ENCODE peak calls at places on chromosome 19, in four cellular contexts. One of them, this sample, is unnamed.

GRCh38 chr19:35279374-35279773 is 3.0 kb upstream of the HAMP start:
- DNase-seq in SK-N-SH: no peak
- DNase-seq in heart left ventricle: no peak
- DNase-seq in tibial nerve: no peak
- DNase-seq in this sample: no peak

GRCh38 chr19:4043410-4043809 is 23.3 kb downstream of the ZBTB7A start:
- DNase-seq in SK-N-SH: no peak
- DNase-seq in heart left ventricle: no peak
- DNase-seq in tibial nerve: no peak
- DNase-seq in this sample: no peak

GRCh38 chr19:46815833-46816627 is 27.6 kb upstream of the SLC1A5 start:
- DNase-seq in SK-N-SH: no peak
- DNase-seq in heart left ventricle: no peak
- DNase-seq in tibial nerve: no peak
- DNase-seq in this sample: no peak

GRCh38 chr19:52941941-52942370 is 18.7 kb upstream of the ZNF888 start:
- DNase-seq in SK-N-SH: peak
- DNase-seq in heart left ventricle: no peak
- DNase-seq in tibial nerve: peak
- DNase-seq in this sample: peak

GRCh38 chr19:5232798-5233505 is 107.7 kb downstream of the PTPRS start:
- DNase-seq in SK-N-SH: no peak
- DNase-seq in heart left ventricle: no peak
- DNase-seq in tibial nerve: no peak
- DNase-seq in this sample: no peak

GRCh38 chr19:3073159-3073563 is 10.9 kb upstream of the TLE5 start:
- DNase-seq in SK-N-SH: peak
- DNase-seq in heart left ventricle: no peak
- DNase-seq in tibial nerve: no peak
- DNase-seq in this sample: peak

GRCh38 chr19:13042443-13043130 is 47.3 kb downstream of the NFIX start:
- DNase-seq in SK-N-SH: no peak
- DNase-seq in heart left ventricle: no peak
- DNase-seq in tibial nerve: no peak
- DNase-seq in this sample: peak

GRCh38 chr19:51103811-51104470 is 4.3 kb downstream of the CTU1 start:
- DNase-seq in SK-N-SH: no peak
- DNase-seq in heart left ventricle: no peak
- DNase-seq in tibial nerve: no peak
- DNase-seq in this sample: no peak

GRCh38 chr19:48006762-48007161 is 12.3 kb downstream of the ELSPBP1 start:
- DNase-seq in SK-N-SH: no peak
- DNase-seq in heart left ventricle: no peak
- DNase-seq in tibial nerve: no peak
- DNase-seq in this sample: no peak

GRCh38 chr19:1220452-1221037 is 15.0 kb downstream of the STK11 start:
- DNase-seq in SK-N-SH: peak
- DNase-seq in heart left ventricle: no peak
- DNase-seq in tibial nerve: no peak
- DNase-seq in this sample: no peak
- TF ChIP-seq CTCF in SK-N-SH: peak
- TF ChIP-seq CTCF in heart left ventricle: no peak
- TF ChIP-seq CTCF in tibial nerve: no peak
- TF ChIP-seq CTCF in this sample: no peak

DNA sequence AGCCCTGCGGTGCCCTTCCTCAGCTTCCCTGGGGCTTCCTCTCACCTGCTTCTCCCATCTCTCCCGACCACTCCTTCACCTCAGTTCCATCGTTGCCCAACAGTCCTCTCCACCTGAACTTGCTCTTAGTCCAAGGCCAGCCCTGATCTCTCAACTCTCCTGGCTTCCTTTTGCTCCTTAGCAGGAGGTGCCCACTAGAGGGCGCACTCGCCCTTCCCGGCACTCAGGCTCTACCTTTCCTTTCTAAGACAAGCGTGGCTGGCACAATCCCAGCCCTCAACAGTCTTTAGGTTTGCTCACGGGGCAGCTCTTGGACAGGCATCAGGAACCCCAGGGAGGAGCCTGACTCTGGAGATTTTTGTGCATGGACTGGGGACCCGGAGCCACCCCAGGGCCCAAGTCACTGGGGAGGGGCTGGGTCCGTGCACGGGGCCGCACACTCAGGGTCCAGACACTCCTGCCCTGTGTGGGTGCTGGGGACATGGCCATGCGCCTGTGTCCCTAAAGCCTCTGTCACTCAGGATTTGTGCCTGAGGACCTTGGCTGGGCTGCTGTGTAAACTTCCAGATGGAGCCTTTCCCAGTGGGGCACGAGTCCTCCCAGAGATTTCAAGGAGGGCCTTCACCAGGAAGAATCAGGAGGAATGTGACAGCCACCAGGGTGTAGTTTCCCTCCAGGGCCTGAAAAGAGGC is 12.1 kb upstream of the CEACAM8 start:
- DNase-seq in SK-N-SH: peak
- DNase-seq in heart left ventricle: peak
- DNase-seq in tibial nerve: no peak
- DNase-seq in this sample: peak
- TF ChIP-seq CTCF in SK-N-SH: peak
- TF ChIP-seq CTCF in heart left ventricle: peak
- TF ChIP-seq CTCF in tibial nerve: peak
- TF ChIP-seq CTCF in this sample: peak

GRCh38 chr19:33998302-33998701 is 174.0 kb upstream of the LSM14A start:
- DNase-seq in SK-N-SH: peak
- DNase-seq in heart left ventricle: no peak
- DNase-seq in tibial nerve: no peak
- DNase-seq in this sample: no peak

GRCh38 chr19:33998739-33999345 is 173.5 kb upstream of the LSM14A start:
- DNase-seq in SK-N-SH: peak
- DNase-seq in heart left ventricle: no peak
- DNase-seq in tibial nerve: no peak
- DNase-seq in this sample: peak

DNA sequence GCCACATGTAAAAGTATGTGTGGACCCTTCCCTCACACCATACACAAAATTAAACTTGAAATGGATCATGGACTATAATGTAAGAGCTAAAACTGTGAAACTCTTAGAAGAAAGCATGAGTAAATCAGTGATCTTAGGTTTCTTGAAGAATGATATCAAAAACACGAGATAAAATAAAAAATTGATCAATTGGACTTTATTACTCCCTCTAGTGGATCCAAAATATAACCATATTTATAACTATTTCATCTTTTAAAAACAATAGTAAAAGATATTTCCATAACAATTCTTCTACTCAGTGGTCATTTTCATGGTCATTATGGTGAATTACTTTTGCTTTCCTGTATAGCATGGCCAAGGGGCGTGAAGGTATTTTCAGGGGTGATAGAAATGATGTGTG is 174.6 kb upstream of the LSM14A start:
- DNase-seq in SK-N-SH: no peak
- DNase-seq in heart left ventricle: no peak
- DNase-seq in tibial nerve: no peak
- DNase-seq in this sample: no peak
- TF ChIP-seq CTCF in SK-N-SH: peak
- TF ChIP-seq CTCF in heart left ventricle: peak
- TF ChIP-seq CTCF in tibial nerve: no peak
- TF ChIP-seq CTCF in this sample: peak

DNA sequence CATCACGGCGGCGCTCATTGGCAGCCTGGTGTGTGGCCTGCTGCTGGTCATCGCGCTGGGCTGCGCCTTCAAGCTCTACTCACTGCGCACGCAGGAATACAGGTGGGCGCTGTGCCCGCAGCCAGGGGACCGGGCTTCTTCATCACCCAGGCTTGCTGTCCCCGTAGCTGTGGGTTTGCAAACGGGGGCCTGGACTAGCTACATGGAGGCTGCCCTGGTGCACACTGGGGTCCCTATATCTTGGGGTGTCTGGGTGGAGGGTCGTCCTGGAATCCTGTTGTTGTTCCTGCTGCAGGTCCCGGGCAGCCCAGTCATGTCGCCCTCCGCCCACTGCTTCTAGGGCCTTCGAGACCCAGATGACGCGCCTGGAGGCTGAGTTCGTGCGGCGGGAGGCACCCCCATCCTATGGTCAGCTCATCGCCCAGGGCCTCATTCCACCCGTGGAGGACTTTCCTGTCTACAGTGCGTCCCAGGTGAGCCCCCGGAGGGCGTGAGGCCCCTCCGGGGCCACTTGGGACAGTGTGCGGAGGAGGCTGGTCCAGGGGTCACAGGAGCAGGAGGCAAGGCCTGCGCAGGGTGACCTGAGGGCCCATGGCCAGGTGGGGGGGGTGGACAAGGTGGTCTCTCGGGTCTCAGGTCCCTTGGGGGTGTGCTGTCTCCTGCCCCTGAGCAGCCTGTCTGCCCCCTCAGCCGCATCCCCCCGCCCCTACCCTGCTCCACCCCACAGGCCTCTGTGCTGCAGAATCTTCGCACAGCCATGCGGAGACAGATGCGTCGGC is 12.3 kb downstream of the LRP3 start:
- DNase-seq in SK-N-SH: peak
- DNase-seq in heart left ventricle: no peak
- DNase-seq in tibial nerve: no peak
- DNase-seq in this sample: no peak
- TF ChIP-seq CTCF in SK-N-SH: no peak
- TF ChIP-seq CTCF in heart left ventricle: no peak
- TF ChIP-seq CTCF in tibial nerve: no peak
- TF ChIP-seq CTCF in this sample: no peak

DNA sequence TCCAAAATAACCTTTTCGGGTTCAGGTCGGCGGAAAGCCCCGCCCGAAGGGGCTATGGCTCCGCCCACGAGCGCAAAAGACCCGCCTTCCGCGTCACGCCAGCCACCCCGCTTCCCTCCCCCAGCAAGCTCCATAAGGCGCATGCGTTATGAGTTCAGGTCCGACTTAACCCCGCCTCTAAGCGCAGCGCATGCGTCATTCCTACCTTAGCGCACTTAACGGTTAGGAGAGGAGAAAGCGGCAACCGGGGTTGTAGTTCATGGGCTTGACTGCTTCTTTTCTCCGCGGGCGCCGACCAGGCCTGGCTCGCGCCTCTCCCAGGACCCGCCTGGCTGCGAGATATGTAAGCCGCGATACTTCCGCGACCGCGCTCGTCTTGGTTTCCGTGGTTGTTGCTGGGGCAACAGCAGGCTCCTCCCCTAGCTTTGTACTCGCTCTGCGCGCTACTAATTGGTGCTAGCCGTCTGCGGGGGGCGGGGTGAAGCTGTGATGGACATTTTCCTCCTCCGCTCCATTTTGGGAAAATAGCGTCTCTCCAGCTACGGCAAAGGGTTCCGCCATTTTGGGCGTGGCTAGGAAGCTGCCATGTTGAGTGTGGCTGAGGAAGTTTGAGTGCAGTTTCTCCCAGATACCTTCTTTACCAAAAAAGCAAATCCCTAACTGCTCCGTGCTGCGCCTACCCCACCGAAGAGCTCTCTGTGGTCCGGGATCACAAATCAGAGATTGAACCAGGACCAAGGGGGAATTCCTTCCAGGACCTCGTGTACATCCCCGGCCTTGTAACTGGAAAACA is at the start of gene B9D2:
- DNase-seq in SK-N-SH: peak
- DNase-seq in heart left ventricle: peak
- DNase-seq in tibial nerve: peak
- DNase-seq in this sample: peak
- TF ChIP-seq CTCF in SK-N-SH: no peak
- TF ChIP-seq CTCF in heart left ventricle: no peak
- TF ChIP-seq CTCF in tibial nerve: no peak
- TF ChIP-seq CTCF in this sample: no peak

DNA sequence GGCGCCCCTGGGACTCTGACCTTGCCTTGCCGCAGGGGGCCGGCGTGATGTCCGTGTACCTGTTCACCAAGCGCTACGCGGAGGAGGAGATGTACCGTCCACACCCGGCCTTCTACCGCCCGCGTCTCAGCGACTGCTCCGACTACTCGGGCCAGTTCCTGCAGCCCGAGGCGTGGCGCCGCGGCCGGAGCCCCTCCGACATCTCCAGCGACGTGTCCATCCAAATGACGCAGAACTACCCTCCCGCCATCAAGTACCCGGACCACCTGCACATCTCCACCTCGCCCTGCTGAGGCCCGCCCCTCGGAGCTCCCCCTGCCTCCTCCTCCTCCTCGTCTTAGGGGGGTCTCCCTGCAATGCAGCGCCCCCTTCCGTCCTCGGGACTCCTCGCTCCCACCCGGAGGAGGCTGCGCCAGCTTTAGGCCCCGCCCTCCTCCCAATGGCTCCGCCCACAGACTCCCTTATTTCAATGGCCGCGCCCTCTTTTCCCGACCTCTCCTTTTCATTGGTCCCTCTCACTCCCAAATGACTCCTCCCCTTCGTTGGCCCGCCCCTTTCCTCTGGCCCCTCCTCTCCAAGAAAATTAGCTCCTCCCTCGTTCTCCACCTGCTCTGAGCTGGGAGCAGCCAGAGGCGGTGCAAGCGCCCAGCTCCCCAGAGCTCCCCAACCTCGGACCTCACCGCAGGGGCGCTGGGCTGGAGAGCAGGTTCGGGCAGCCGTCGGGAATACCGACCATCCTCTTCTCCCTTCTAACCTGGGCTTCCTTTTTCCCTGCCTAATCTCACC is 20.5 kb upstream of the CACNG8 start:
- DNase-seq in SK-N-SH: peak
- DNase-seq in heart left ventricle: no peak
- DNase-seq in tibial nerve: no peak
- DNase-seq in this sample: peak
- TF ChIP-seq CTCF in SK-N-SH: no peak
- TF ChIP-seq CTCF in heart left ventricle: no peak
- TF ChIP-seq CTCF in tibial nerve: no peak
- TF ChIP-seq CTCF in this sample: peak

DNA sequence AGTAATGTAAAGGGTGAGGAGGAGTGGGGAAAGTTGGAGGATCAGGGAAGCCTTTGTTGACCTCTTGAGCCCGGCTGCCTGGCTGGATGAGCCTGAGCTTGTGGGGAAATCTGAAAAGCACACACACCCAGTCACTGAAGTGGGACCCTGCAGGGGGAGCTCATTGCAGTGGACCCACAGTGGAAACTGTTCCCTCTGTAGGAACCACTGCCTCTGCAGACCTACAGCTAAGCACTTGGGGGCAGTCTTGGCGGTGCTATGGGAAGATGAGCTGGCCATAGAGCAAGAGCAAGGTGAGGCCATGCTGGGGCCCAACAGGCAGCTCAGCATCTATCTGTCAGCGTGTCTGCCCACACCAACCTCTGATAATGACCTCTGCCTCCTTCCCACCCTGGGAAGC is 294.8 kb downstream of the TSHZ3 start:
- DNase-seq in SK-N-SH: peak
- DNase-seq in heart left ventricle: peak
- DNase-seq in tibial nerve: no peak
- DNase-seq in this sample: peak
- TF ChIP-seq CTCF in SK-N-SH: peak
- TF ChIP-seq CTCF in heart left ventricle: peak
- TF ChIP-seq CTCF in tibial nerve: no peak
- TF ChIP-seq CTCF in this sample: peak

GRCh38 chr19:7645656-7646425 is 8.9 kb downstream of the STXBP2 start:
- DNase-seq in SK-N-SH: peak
- DNase-seq in heart left ventricle: no peak
- DNase-seq in tibial nerve: no peak
- DNase-seq in this sample: no peak

GRCh38 chr19:7650148-7650547 is 13.2 kb downstream of the STXBP2 start:
- DNase-seq in SK-N-SH: peak
- DNase-seq in heart left ventricle: no peak
- DNase-seq in tibial nerve: no peak
- DNase-seq in this sample: no peak

GRCh38 chr19:7646426-7646700 is 9.5 kb downstream of the STXBP2 start:
- DNase-seq in SK-N-SH: peak
- DNase-seq in heart left ventricle: no peak
- DNase-seq in tibial nerve: no peak
- DNase-seq in this sample: no peak

GRCh38 chr19:7647156-7647555 is 10.2 kb downstream of the STXBP2 start:
- DNase-seq in SK-N-SH: peak
- DNase-seq in heart left ventricle: no peak
- DNase-seq in tibial nerve: no peak
- DNase-seq in this sample: no peak

GRCh38 chr19:7648265-7649014 is 11.5 kb downstream of the STXBP2 start:
- DNase-seq in SK-N-SH: no peak
- DNase-seq in heart left ventricle: no peak
- DNase-seq in tibial nerve: no peak
- DNase-seq in this sample: no peak
- TF ChIP-seq CTCF in SK-N-SH: no peak
- TF ChIP-seq CTCF in heart left ventricle: no peak
- TF ChIP-seq CTCF in tibial nerve: no peak
- TF ChIP-seq CTCF in this sample: no peak

This sample was measured in fibroblast of villous mesenchyme.